ENCODE peak calls at places on chromosomes 5 and 9, in ten cellular contexts. I is stomach, U is upper lobe of left lung, A is tibial nerve, X is ovary, L is K562, H is suprapubic skin, M is transverse colon, B is A549, C is GM12878. P is an unnamed sample.

GRCh38 chr5:76733049-76733417 is 17.1 kb downstream of the F2R start:
- DNase-seq in I (no peak), U (no peak), A (no peak), X (no peak), L (no peak), H (no peak), M (peak; percentile 47), B (no peak), C (peak; percentile 96), P (no peak)

GRCh38 chr9:128787583-128788156 is 617 bp downstream of the TBC1D13 start:
- DNase-seq in I (no peak), U (no peak), A (no peak), X (no peak), L (no peak), H (no peak), M (peak; percentile 23), B (peak; percentile 33), C (no peak), P (no peak)

GRCh38 chr5:75367401-75367800 is 30.4 kb downstream of the HMGCR start:
- DNase-seq in I (no peak), U (no peak), A (no peak), X (no peak), L (no peak), H (no peak), M (no peak), B (no peak), C (no peak), P (no peak)

GRCh38 chr5:38369692-38370091 is 111.3 kb downstream of the EGFLAM start:
- DNase-seq in I (no peak), U (no peak), A (no peak), X (no peak), L (no peak), H (no peak), M (no peak), B (no peak), C (no peak), P (no peak)

GRCh38 chr9:127198587-127198986 is 66.0 kb upstream of the GARNL3 start:
- DNase-seq in I (no peak), U (no peak), A (no peak), X (no peak), L (no peak), H (no peak), M (no peak), B (no peak), C (no peak), P (no peak)

GRCh38 chr5:160221082-160221481 is 8.2 kb upstream of the FABP6 start:
- DNase-seq in I (no peak), U (no peak), A (no peak), X (no peak), L (no peak), H (no peak), M (no peak), B (no peak), C (no peak), P (no peak)

GRCh38 chr9:136972743-136973142 is 4.6 kb upstream of the PTGDS start:
- DNase-seq in I (no peak), U (peak; percentile 71), A (no peak), X (no peak), L (no peak), H (no peak), M (no peak), B (no peak), C (no peak), P (no peak)

GRCh38 chr9:77533678-77534077 is 114.4 kb downstream of the GNA14 start:
- DNase-seq in I (no peak), U (no peak), A (no peak), X (no peak), L (no peak), H (no peak), M (peak; percentile 20), B (no peak), C (no peak), P (no peak)

GRCh38 chr9:91198405-91198804 is 163.3 kb downstream of the AUH start:
- DNase-seq in I (no peak), U (no peak), A (no peak), X (no peak), L (no peak), H (no peak), M (no peak), B (no peak), C (no peak), P (no peak)

GRCh38 chr5:158811921-158812320 is 287.8 kb downstream of the EBF1 start:
- DNase-seq in I (no peak), U (no peak), A (no peak), X (no peak), L (no peak), H (no peak), M (no peak), B (no peak), C (no peak), P (no peak)

GRCh38 chr5:143837306-143837848 is 25.4 kb downstream of the HMHB1 start:
- DNase-seq in I (no peak), U (no peak), A (no peak), X (no peak), L (no peak), H (no peak), M (no peak), B (no peak), C (no peak), P (no peak)

GRCh38 chr5:145775893-145776444 is 59.2 kb downstream of the PRELID2 start:
- DNase-seq in I (no peak), U (no peak), A (no peak), X (peak; percentile 19), L (no peak), H (no peak), M (no peak), B (peak; percentile 80), C (no peak), P (no peak)

DNA sequence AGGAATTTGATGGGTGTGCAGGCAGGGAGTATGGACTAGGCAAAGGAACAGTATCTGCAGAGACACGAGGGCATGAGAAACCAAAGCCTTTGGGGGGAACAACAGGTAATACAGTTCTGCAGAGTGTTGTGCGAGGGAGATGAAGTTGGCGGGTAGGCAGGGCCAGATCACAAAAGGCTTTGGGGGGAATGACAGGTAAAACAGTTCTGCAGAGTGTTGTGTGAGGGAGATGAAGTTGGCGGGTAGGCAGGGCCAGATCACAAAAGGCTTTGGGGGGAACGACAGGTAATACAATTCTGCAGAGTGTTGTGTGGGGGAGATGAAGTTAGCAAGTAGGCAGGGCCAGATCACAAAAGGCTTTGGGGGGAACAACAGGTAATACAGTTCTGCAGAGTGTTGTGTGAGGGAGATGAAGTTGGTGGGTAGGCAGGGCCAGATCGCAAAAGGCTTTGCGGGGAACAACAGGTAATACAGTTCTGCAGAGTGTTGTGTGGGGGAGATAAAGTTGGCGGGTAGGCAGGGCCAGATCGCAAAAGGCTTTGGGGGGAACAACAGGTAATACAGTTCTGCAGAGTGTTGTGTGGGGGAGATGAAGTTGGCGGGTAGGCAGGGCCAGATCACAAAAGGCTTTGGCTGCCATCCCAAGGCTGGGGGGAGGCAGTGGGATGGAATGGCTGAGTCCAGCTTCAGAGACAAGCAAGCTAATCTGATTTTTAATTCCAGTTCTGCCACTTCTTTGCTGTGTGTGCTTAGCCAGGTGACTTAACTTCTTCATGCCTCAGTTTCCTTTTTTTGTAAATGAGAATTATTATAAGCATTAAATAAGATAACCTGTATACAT is 33.0 kb downstream of the FRMPD1 start:
- DNase-seq in I (no peak), U (no peak), A (no peak), X (no peak), L (no peak), H (no peak), M (no peak), B (no peak), C (no peak), P (no peak)
- TF ChIP-seq EP300 in I (no peak), U (no peak), A (no peak), X (no peak), L (no peak), H (no peak), M (no peak), B (no peak), C (no peak), P (no peak)

DNA sequence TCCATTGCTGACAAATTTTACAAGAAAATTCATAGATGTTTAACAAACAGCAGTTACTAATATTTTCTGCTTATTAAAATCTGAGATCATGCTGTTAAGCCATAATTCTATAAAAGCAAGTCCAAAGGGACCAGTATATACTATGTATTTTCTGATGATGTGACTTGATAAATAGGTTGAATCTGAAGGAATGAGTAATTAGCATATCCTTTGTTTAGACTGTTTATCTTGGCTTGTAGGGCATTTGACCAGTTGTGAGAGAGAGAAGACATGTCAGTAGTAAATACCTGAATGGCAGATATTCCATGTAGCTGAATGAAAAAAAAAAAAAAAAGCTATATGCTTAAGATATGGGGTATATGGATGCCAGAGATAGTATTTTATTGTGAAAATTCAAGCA is 14.6 kb downstream of the CPEB4 start:
- DNase-seq in I (no peak), U (no peak), A (no peak), X (no peak), L (no peak), H (no peak), M (no peak), B (no peak), C (no peak), P (no peak)
- TF ChIP-seq EP300 in I (no peak), U (no peak), A (no peak), X (no peak), L (no peak), H (no peak), M (no peak), B (no peak), C (no peak), P (no peak)

DNA sequence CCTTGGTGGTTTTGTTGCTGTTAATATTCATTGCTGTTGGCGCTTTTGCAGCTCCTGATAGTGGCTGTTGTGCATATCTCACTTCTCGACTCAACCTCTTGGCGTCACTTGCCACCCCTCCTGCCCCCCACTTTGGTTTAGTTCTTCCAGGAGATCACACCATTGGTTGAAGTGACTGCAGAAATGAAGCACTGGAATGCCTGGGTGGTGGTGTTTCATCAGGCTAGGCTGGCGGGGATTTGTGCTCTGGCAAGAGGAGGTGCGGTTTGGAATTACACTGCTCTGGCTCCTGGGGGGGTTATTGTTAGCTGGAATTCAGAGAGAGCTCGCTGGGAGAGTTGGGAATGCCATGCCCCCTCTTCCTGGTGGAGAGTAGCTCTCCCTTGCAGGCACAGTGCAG is 11.5 kb downstream of the PRRC2B start:
- DNase-seq in I (no peak), U (no peak), A (no peak), X (no peak), L (peak; percentile 29), H (no peak), M (no peak), B (no peak), C (no peak), P (peak; percentile 70)
- TF ChIP-seq EP300 in I (no peak), U (no peak), A (no peak), X (no peak), L (no peak), H (no peak), M (no peak), B (no peak), C (no peak), P (peak; percentile 46)

DNA sequence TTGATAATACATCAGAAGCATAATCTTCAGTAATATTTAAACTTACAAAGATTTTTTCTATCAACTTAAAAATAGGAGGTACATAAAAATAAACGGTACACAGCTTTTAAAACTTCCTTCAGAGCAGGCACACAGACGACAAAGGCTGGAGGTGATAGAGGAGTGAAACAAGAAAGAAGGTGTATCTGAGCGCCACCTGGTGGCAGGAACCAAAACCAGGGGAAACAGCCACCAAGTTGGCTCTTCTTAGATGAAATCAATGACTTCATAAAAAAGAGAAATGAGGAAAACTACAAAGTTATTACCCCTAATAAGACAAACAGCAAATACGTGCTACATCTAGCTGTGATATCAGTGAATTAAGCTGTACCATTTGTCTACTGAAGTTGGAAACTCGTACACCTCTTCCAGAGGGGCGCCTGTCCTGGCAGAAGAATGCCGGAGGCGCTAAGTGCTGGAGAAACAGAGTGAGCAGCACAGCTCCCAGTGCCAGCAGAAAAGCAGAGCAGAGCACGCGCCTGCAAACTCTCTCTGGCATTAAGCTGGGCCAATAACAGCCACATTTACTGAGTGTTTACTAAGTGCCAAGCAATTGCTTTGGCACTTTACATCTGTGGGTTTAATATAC is 85.9 kb downstream of the SETX start:
- DNase-seq in I (peak; percentile 78), U (no peak), A (peak; percentile 43), X (peak; percentile 48), L (peak; percentile 72), H (no peak), M (peak; percentile 65), B (peak; percentile 58), C (no peak), P (peak; percentile 50)
- TF ChIP-seq EP300 in I (no peak), U (no peak), A (no peak), X (no peak), L (no peak), H (no peak), M (no peak), B (no peak), C (no peak), P (no peak)